ENCODE peak calls at places on chromosomes 3 and 15, in nine cellular contexts. L is tibial artery, Z is PC-9, Y is HCT116, V is spleen, X is ovary, D is PC-3, T is adrenal gland, J is esophagus squamous epithelium. E is an unnamed sample.
A peak's percentile ranks its signal among the peaks of the same experiment; 100 is the strongest.

GRCh38 chr3:88263417-88264116 is 113.8 kb downstream of the C3orf38 start:
- DNase-seq in X (no peak), T (no peak), D (no peak), L (no peak), V (no peak), Z (no peak), Y (no peak), J (no peak), E (no peak)

GRCh38 chr15:64521726-64522164 is 61.4 kb downstream of the ZNF609 start:
- DNase-seq in J (no peak), Y (peak; percentile 68), T (peak; percentile 88), D (peak; percentile 72), V (no peak), L (peak; percentile 47), X (peak; percentile 38), Z (peak; percentile 81), E (peak; percentile 82)

GRCh38 chr3:135125171-135125801 is 330.2 kb downstream of the EPHB1 start:
- DNase-seq in D (peak; percentile 36), L (no peak), T (no peak), Z (no peak), V (no peak), J (no peak), Y (no peak), X (no peak), E (peak; percentile 83)

GRCh38 chr15:88208305-88208704 is 48.2 kb downstream of the NTRK3 start:
- DNase-seq in Z (no peak), V (no peak), T (no peak), L (no peak), J (no peak), X (no peak), Y (no peak), D (no peak), E (no peak)

GRCh38 chr3:177464392-177465225 is 267.3 kb upstream of the TBL1XR1 start:
- DNase-seq in J (no peak), L (no peak), V (no peak), Y (no peak), X (no peak), Z (no peak), D (no peak), T (no peak), E (peak; percentile 44)

GRCh38 chr15:95839367-95839782 is 491.1 kb upstream of the NR2F2 start:
- DNase-seq in T (no peak), V (no peak), D (no peak), L (no peak), Y (no peak), Z (no peak), J (no peak), X (no peak), E (peak; percentile 18)

GRCh38 chr15:70096215-70096974 is 1.3 kb downstream of the TLE3 start:
- DNase-seq in T (peak; percentile 67), X (peak; percentile 61), J (no peak), Z (peak; percentile 37), D (peak; percentile 74), V (peak; percentile 92), L (peak; percentile 59), Y (no peak), E (peak; percentile 50)

GRCh38 chr3:60444898-60445297 is 806.4 kb downstream of the FHIT start:
- DNase-seq in V (no peak), J (no peak), T (no peak), Z (no peak), Y (no peak), X (no peak), L (no peak), D (no peak), E (no peak)

GRCh38 chr3:55481067-55481917 is 5.8 kb downstream of the WNT5A start:
- DNase-seq in J (no peak), L (no peak), D (peak; percentile 33), Y (no peak), Z (no peak), X (peak; percentile 45), V (no peak), T (no peak), E (peak; percentile 53)

GRCh38 chr15:31347067-31347975 is 20.7 kb downstream of the KLF13 start:
- DNase-seq in J (no peak), D (no peak), Y (no peak), X (no peak), Z (no peak), V (peak; percentile 93), T (no peak), L (no peak), E (no peak)

GRCh38 chr15:31347981-31348803 is 21.6 kb downstream of the KLF13 start:
- DNase-seq in L (no peak), J (no peak), T (no peak), D (no peak), V (no peak), Y (no peak), X (no peak), Z (no peak), E (no peak)

GRCh38 chr15:31344824-31345605 is 18.4 kb downstream of the KLF13 start:
- DNase-seq in D (no peak), Z (no peak), V (peak; percentile 86), T (no peak), J (no peak), L (no peak), X (no peak), Y (no peak), E (no peak)

GRCh38 chr15:31345606-31346366 is 19.2 kb downstream of the KLF13 start:
- DNase-seq in J (no peak), D (no peak), L (no peak), X (no peak), Y (no peak), V (peak; percentile 76), T (no peak), Z (no peak), E (no peak)

DNA sequence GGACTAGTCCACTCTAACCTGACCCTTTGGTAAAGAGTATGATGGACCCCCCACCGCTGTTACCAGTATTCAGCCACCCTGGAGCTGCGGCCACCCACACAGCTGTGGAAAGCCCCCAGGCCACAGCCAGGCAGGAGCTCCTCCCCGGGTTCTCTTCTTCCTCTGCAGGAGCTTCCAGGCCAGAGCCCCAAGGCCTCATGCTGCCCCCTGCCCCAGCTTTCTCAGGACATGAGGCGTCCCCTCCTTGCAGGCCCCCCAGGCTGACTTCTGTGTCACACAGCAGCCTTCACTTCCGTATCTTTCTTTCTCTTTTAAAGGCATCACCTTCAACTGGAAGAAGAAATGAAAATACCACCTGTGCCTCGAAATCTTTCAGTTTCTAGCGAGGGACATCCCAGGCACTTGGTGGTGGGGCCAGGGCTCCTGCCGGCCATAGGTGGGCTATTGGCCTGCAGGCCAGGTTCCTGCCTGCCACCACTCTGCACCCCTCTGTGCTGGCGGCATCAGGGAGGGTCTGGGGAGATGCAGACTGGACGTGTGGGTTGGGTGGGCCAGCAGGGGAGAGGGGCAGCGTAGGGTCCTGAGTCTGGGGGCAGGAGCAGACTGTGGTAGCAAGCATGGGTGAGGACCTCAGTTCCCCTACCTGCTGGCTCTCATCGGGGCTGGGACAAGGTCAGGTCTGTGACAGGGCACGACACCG is 19.9 kb downstream of the KLF13 start:
- DNase-seq in T (no peak), L (no peak), Z (no peak), V (peak; percentile 82), Y (no peak), J (no peak), D (no peak), X (no peak), E (no peak)
- H3K27ac ChIP-seq in T (peak overlapping the region; percentile 54), L (no peak overlapping the region), Z (no peak overlapping the region), V (peak overlapping the region; percentile 42), Y (no peak overlapping the region), J (peak overlapping the region; percentile 75), D (no peak overlapping the region), X (no peak overlapping the region), E (no peak overlapping the region)

GRCh38 chr15:74041777-74042435 is 40.4 kb downstream of the GOLGA6A start:
- DNase-seq in D (no peak), Z (no peak), X (no peak), V (no peak), T (no peak), J (no peak), L (no peak), Y (no peak), E (no peak)

GRCh38 chr15:74040115-74040850 is 42.1 kb downstream of the GOLGA6A start:
- DNase-seq in Y (no peak), J (no peak), X (no peak), V (no peak), D (peak; percentile 44), Z (no peak), L (peak; percentile 53), T (peak; percentile 82), E (peak; percentile 99)

GRCh38 chr15:74039656-74040010 is 42.7 kb downstream of the GOLGA6A start:
- DNase-seq in L (no peak), D (no peak), J (no peak), Y (no peak), X (no peak), V (no peak), T (no peak), Z (no peak), E (no peak)

GRCh38 chr15:74042603-74043424 is 39.5 kb downstream of the GOLGA6A start:
- DNase-seq in T (no peak), Z (no peak), L (no peak), J (no peak), V (no peak), D (no peak), X (no peak), Y (no peak), E (no peak)

DNA sequence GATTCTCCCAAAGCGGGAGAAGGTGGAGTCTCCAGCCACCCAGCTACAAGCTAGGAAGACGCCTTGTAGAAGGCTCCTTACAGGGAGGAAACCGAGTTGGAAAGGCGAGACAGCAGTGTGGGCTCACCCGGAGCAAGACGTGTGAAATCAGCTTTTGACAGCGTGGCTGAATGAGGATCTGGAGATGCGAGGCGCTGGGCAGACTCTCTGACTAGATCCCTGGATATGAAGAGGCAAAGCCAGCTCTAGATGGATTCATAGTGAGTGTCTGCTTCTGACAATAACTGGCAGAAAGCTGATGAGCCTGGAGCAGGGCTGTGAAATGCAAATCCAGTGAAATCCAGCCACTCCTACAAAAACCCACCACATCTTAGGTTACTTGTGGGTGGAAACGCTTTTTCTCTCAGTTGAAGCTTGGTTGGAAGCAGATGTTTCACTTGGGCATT is 41.0 kb downstream of the GOLGA6A start:
- DNase-seq in Z (no peak), T (no peak), Y (no peak), X (no peak), L (no peak), J (no peak), D (no peak), V (no peak), E (peak; percentile 16)
- H3K4me3 ChIP-seq in Z (no peak overlapping the region), T (no peak overlapping the region), Y (no peak overlapping the region), X (no peak overlapping the region), L (no peak overlapping the region), J (no peak overlapping the region), D (no peak overlapping the region), V (no peak overlapping the region), E (no peak overlapping the region)

DNA sequence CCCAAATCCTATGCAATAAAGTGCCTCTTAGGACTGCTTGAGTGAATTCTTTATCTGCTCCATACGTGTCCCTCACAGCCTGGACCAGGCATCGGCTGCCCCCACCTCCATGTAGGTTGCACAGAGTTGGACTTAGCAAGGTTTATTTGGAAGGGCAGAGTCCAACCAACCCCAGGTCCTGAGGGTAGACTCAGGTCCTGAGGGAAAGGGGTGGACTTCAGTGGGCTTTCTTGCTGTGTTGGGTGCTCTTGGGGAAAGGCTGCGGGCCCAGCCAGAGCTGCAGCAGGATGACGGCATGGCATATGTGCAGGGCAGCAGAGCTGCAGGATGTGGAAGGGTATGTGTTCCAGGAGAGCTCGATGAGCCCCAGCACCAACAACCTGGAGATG is 6.5 kb downstream of the ALG3 start:
- DNase-seq in Y (no peak), J (no peak), Z (no peak), D (no peak), T (no peak), X (no peak), V (peak; percentile 45), L (no peak), E (no peak)
- H3K36me3 ChIP-seq in Y (peaks cover 28% of the 10 kb centered on the region), J (peaks cover 31% of the 10 kb centered on the region), Z (peaks cover 40% of the 10 kb centered on the region), D (peaks cover 24% of the 10 kb centered on the region), T (no peaks in the 10 kb centered on the region), X (no peaks in the 10 kb centered on the region), V (peaks cover 34% of the 10 kb centered on the region), L (peaks cover 46% of the 10 kb centered on the region), E (peaks cover 11% of the 10 kb centered on the region)

GRCh38 chr15:98804057-98804380 is 155.7 kb downstream of the IGF1R start:
- DNase-seq in X (no peak), J (no peak), Y (no peak), T (no peak), L (no peak), D (peak; percentile 14), V (no peak), Z (no peak), E (no peak)
- H3K27ac ChIP-seq in X (no peak overlapping the region), J (no peak overlapping the region), Y (no peak overlapping the region), T (no peak overlapping the region), L (no peak overlapping the region), D (peak overlapping the region; percentile 56), V (no peak overlapping the region), Z (peak overlapping the region; percentile 52), E (no peak overlapping the region)